ENCODE peak calls at places on chromosomes 4 and X, in eight cellular contexts. One of them, this sample, is unnamed.
A peak's percentile ranks its signal among the peaks of the same experiment; 100 is the strongest.

GRCh38 chr4:104022871-104023270 is 303.1 kb upstream of the TACR3 start:
- DNase-seq in NB4: no peak
- DNase-seq in heart left ventricle: no peak
- DNase-seq in prostate gland: no peak
- DNase-seq in breast epithelium: no peak
- DNase-seq in right lobe of liver: no peak
- DNase-seq in body of pancreas: no peak
- DNase-seq in K562: no peak
- DNase-seq in this sample: no peak

GRCh38 chrX:144730486-144730885 is 516.8 kb upstream of the SPANXN1 start:
- DNase-seq in right lobe of liver: no peak
- DNase-seq in body of pancreas: no peak
- DNase-seq in breast epithelium: no peak
- DNase-seq in NB4: no peak
- DNase-seq in prostate gland: no peak
- DNase-seq in K562: no peak
- DNase-seq in heart left ventricle: no peak
- DNase-seq in this sample: no peak

GRCh38 chr4:139017861-139018260 is 2.3 kb downstream of the NOCT start:
- DNase-seq in heart left ventricle: no peak
- DNase-seq in breast epithelium: no peak
- DNase-seq in prostate gland: no peak
- DNase-seq in right lobe of liver: no peak
- DNase-seq in K562: no peak
- DNase-seq in NB4: peak; percentile 68
- DNase-seq in body of pancreas: no peak
- DNase-seq in this sample: no peak

GRCh38 chrX:130443883-130444282 is 42.1 kb downstream of the RBMX2 start:
- DNase-seq in K562: no peak
- DNase-seq in breast epithelium: no peak
- DNase-seq in heart left ventricle: no peak
- DNase-seq in right lobe of liver: no peak
- DNase-seq in NB4: no peak
- DNase-seq in body of pancreas: no peak
- DNase-seq in prostate gland: no peak
- DNase-seq in this sample: no peak

GRCh38 chrX:103453655-103454054 is 65.6 kb downstream of the RAB40A start:
- DNase-seq in heart left ventricle: no peak
- DNase-seq in prostate gland: no peak
- DNase-seq in NB4: no peak
- DNase-seq in K562: no peak
- DNase-seq in body of pancreas: no peak
- DNase-seq in breast epithelium: no peak
- DNase-seq in right lobe of liver: no peak
- DNase-seq in this sample: peak; percentile 9

GRCh38 chrX:66633541-66633940 is 5.3 kb downstream of the EDA2R start:
- DNase-seq in breast epithelium: no peak
- DNase-seq in body of pancreas: no peak
- DNase-seq in prostate gland: no peak
- DNase-seq in right lobe of liver: no peak
- DNase-seq in NB4: no peak
- DNase-seq in K562: no peak
- DNase-seq in heart left ventricle: no peak
- DNase-seq in this sample: no peak

GRCh38 chrX:72644946-72645345 is 69.2 kb downstream of the PHKA1 start:
- DNase-seq in heart left ventricle: no peak
- DNase-seq in right lobe of liver: no peak
- DNase-seq in K562: no peak
- DNase-seq in prostate gland: no peak
- DNase-seq in NB4: no peak
- DNase-seq in breast epithelium: no peak
- DNase-seq in body of pancreas: peak; percentile 8
- DNase-seq in this sample: no peak

GRCh38 chrX:74133156-74133796 is 170.7 kb upstream of the ZCCHC13 start:
- DNase-seq in breast epithelium: no peak
- DNase-seq in K562: peak; percentile 47
- DNase-seq in body of pancreas: peak; percentile 8
- DNase-seq in prostate gland: peak; percentile 25
- DNase-seq in right lobe of liver: no peak
- DNase-seq in heart left ventricle: no peak
- DNase-seq in NB4: peak; percentile 69
- DNase-seq in this sample: peak; percentile 16

GRCh38 chr4:138034871-138035270 is 207.3 kb downstream of the SLC7A11 start:
- DNase-seq in K562: no peak
- DNase-seq in body of pancreas: no peak
- DNase-seq in right lobe of liver: no peak
- DNase-seq in heart left ventricle: no peak
- DNase-seq in prostate gland: no peak
- DNase-seq in breast epithelium: no peak
- DNase-seq in NB4: peak; percentile 16
- DNase-seq in this sample: no peak

GRCh38 chrX:17689971-17690409 is 47.3 kb upstream of the SCML1 start:
- DNase-seq in heart left ventricle: no peak
- DNase-seq in prostate gland: peak; percentile 56
- DNase-seq in breast epithelium: no peak
- DNase-seq in right lobe of liver: no peak
- DNase-seq in K562: peak; percentile 22
- DNase-seq in NB4: peak; percentile 52
- DNase-seq in body of pancreas: peak; percentile 71
- DNase-seq in this sample: no peak

GRCh38 chr4:158870282-158871049 is 101.6 kb downstream of the FNIP2 start:
- DNase-seq in right lobe of liver: no peak
- DNase-seq in body of pancreas: no peak
- DNase-seq in NB4: no peak
- DNase-seq in heart left ventricle: no peak
- DNase-seq in breast epithelium: no peak
- DNase-seq in K562: no peak
- DNase-seq in prostate gland: no peak
- DNase-seq in this sample: no peak

GRCh38 chr4:6371271-6371670 is 101.1 kb downstream of the PPP2R2C start:
- DNase-seq in heart left ventricle: peak; percentile 19
- DNase-seq in NB4: no peak
- DNase-seq in breast epithelium: no peak
- DNase-seq in right lobe of liver: no peak
- DNase-seq in prostate gland: no peak
- DNase-seq in body of pancreas: no peak
- DNase-seq in K562: no peak
- DNase-seq in this sample: no peak

GRCh38 chr4:164959896-164960295 is 17.6 kb downstream of the TRIM61 start:
- DNase-seq in prostate gland: no peak
- DNase-seq in body of pancreas: no peak
- DNase-seq in right lobe of liver: no peak
- DNase-seq in NB4: no peak
- DNase-seq in breast epithelium: no peak
- DNase-seq in K562: no peak
- DNase-seq in heart left ventricle: no peak
- DNase-seq in this sample: no peak

GRCh38 chrX:119981286-119982070 is 37.9 kb upstream of the NKAP start:
- DNase-seq in heart left ventricle: no peak
- DNase-seq in body of pancreas: peak; percentile 41
- DNase-seq in K562: peak; percentile 51
- DNase-seq in breast epithelium: no peak
- DNase-seq in prostate gland: no peak
- DNase-seq in NB4: peak; percentile 68
- DNase-seq in right lobe of liver: no peak
- DNase-seq in this sample: peak; percentile 11

GRCh38 chrX:34300871-34301270 is 168.8 kb upstream of the FAM47A start:
- DNase-seq in NB4: peak; percentile 73
- DNase-seq in heart left ventricle: no peak
- DNase-seq in body of pancreas: peak; percentile 19
- DNase-seq in breast epithelium: no peak
- DNase-seq in prostate gland: peak; percentile 3
- DNase-seq in K562: peak; percentile 4
- DNase-seq in right lobe of liver: no peak
- DNase-seq in this sample: no peak

GRCh38 chr4:112514079-112514448 is 1.9 kb downstream of the NEUROG2 start:
- DNase-seq in body of pancreas: no peak
- DNase-seq in heart left ventricle: no peak
- DNase-seq in NB4: no peak
- DNase-seq in breast epithelium: no peak
- DNase-seq in K562: no peak
- DNase-seq in prostate gland: no peak
- DNase-seq in right lobe of liver: no peak
- DNase-seq in this sample: no peak

GRCh38 chrX:41870719-41871151 is 52.6 kb downstream of the CASK start:
- DNase-seq in body of pancreas: peak; percentile 15
- DNase-seq in right lobe of liver: no peak
- DNase-seq in NB4: no peak
- DNase-seq in K562: no peak
- DNase-seq in heart left ventricle: no peak
- DNase-seq in prostate gland: no peak
- DNase-seq in breast epithelium: no peak
- DNase-seq in this sample: no peak

GRCh38 chr4:30821275-30821674 is 101.1 kb downstream of the PCDH7 start:
- DNase-seq in body of pancreas: no peak
- DNase-seq in heart left ventricle: no peak
- DNase-seq in NB4: no peak
- DNase-seq in prostate gland: no peak
- DNase-seq in right lobe of liver: no peak
- DNase-seq in K562: no peak
- DNase-seq in breast epithelium: no peak
- DNase-seq in this sample: no peak

GRCh38 chrX:140526138-140526537 is 21.3 kb upstream of the SOX3 start:
- DNase-seq in K562: no peak
- DNase-seq in NB4: no peak
- DNase-seq in right lobe of liver: no peak
- DNase-seq in body of pancreas: no peak
- DNase-seq in heart left ventricle: no peak
- DNase-seq in breast epithelium: no peak
- DNase-seq in prostate gland: no peak
- DNase-seq in this sample: no peak

GRCh38 chr4:52716364-52717151 is 34.7 kb downstream of the ERVMER34-1 start:
- DNase-seq in breast epithelium: no peak
- DNase-seq in prostate gland: no peak
- DNase-seq in body of pancreas: no peak
- DNase-seq in right lobe of liver: no peak
- DNase-seq in NB4: peak; percentile 34
- DNase-seq in K562: no peak
- DNase-seq in heart left ventricle: no peak
- DNase-seq in this sample: no peak
- TF ChIP-seq POLR2A in breast epithelium: no peak
- TF ChIP-seq POLR2A in prostate gland: no peak
- TF ChIP-seq POLR2A in body of pancreas: no peak
- TF ChIP-seq POLR2A in right lobe of liver: no peak
- TF ChIP-seq POLR2A in NB4: no peak
- TF ChIP-seq POLR2A in K562: no peak
- TF ChIP-seq POLR2A in heart left ventricle: no peak
- TF ChIP-seq POLR2A in this sample: no peak

GRCh38 chr4:122922877-122923511 is 597 bp upstream of the NUDT6 start:
- DNase-seq in right lobe of liver: peak; percentile 82
- DNase-seq in K562: peak; percentile 86
- DNase-seq in prostate gland: peak; percentile 75
- DNase-seq in breast epithelium: peak; percentile 74
- DNase-seq in body of pancreas: peak; percentile 83
- DNase-seq in heart left ventricle: peak; percentile 87
- DNase-seq in NB4: peak; percentile 92
- DNase-seq in this sample: peak; percentile 34
- TF ChIP-seq POLR2A in right lobe of liver: no peak
- TF ChIP-seq POLR2A in K562: peak; percentile 79
- TF ChIP-seq POLR2A in prostate gland: no peak
- TF ChIP-seq POLR2A in breast epithelium: no peak
- TF ChIP-seq POLR2A in body of pancreas: peak; percentile 16
- TF ChIP-seq POLR2A in heart left ventricle: no peak
- TF ChIP-seq POLR2A in NB4: no peak
- TF ChIP-seq POLR2A in this sample: peak; percentile 30

GRCh38 chr4:89723096-89723495 is 113.9 kb downstream of the SNCA start:
- DNase-seq in body of pancreas: no peak
- DNase-seq in right lobe of liver: no peak
- DNase-seq in K562: no peak
- DNase-seq in prostate gland: no peak
- DNase-seq in heart left ventricle: no peak
- DNase-seq in NB4: no peak
- DNase-seq in breast epithelium: no peak
- DNase-seq in this sample: no peak
- TF ChIP-seq POLR2A in body of pancreas: no peak
- TF ChIP-seq POLR2A in right lobe of liver: no peak
- TF ChIP-seq POLR2A in K562: no peak
- TF ChIP-seq POLR2A in prostate gland: no peak
- TF ChIP-seq POLR2A in heart left ventricle: no peak
- TF ChIP-seq POLR2A in NB4: no peak
- TF ChIP-seq POLR2A in breast epithelium: no peak
- TF ChIP-seq POLR2A in this sample: no peak

GRCh38 chr4:151689211-151689991 is 71.4 kb downstream of the GATB start:
- DNase-seq in NB4: no peak
- DNase-seq in heart left ventricle: no peak
- DNase-seq in breast epithelium: no peak
- DNase-seq in K562: no peak
- DNase-seq in body of pancreas: no peak
- DNase-seq in prostate gland: no peak
- DNase-seq in right lobe of liver: no peak
- DNase-seq in this sample: no peak

GRCh38 chr4:151690164-151690856 is 70.5 kb downstream of the GATB start:
- DNase-seq in prostate gland: no peak
- DNase-seq in NB4: no peak
- DNase-seq in right lobe of liver: no peak
- DNase-seq in breast epithelium: no peak
- DNase-seq in K562: no peak
- DNase-seq in body of pancreas: no peak
- DNase-seq in heart left ventricle: no peak
- DNase-seq in this sample: no peak

GRCh38 chr4:151688785-151689043 is 72.1 kb downstream of the GATB start:
- DNase-seq in K562: no peak
- DNase-seq in NB4: no peak
- DNase-seq in prostate gland: no peak
- DNase-seq in body of pancreas: no peak
- DNase-seq in heart left ventricle: no peak
- DNase-seq in breast epithelium: no peak
- DNase-seq in right lobe of liver: no peak
- DNase-seq in this sample: no peak

GRCh38 chr4:151687021-151687640 is 73.7 kb downstream of the GATB start:
- DNase-seq in body of pancreas: no peak
- DNase-seq in breast epithelium: no peak
- DNase-seq in NB4: no peak
- DNase-seq in prostate gland: no peak
- DNase-seq in right lobe of liver: no peak
- DNase-seq in K562: no peak
- DNase-seq in heart left ventricle: no peak
- DNase-seq in this sample: no peak

GRCh38 chr4:151688003-151688784 is 72.6 kb downstream of the GATB start:
- DNase-seq in NB4: no peak
- DNase-seq in body of pancreas: no peak
- DNase-seq in right lobe of liver: no peak
- DNase-seq in breast epithelium: no peak
- DNase-seq in heart left ventricle: no peak
- DNase-seq in prostate gland: no peak
- DNase-seq in K562: no peak
- DNase-seq in this sample: no peak
- TF ChIP-seq POLR2A in NB4: no peak
- TF ChIP-seq POLR2A in body of pancreas: no peak
- TF ChIP-seq POLR2A in right lobe of liver: no peak
- TF ChIP-seq POLR2A in breast epithelium: no peak
- TF ChIP-seq POLR2A in heart left ventricle: no peak
- TF ChIP-seq POLR2A in prostate gland: no peak
- TF ChIP-seq POLR2A in K562: no peak
- TF ChIP-seq POLR2A in this sample: no peak